ENCODE peak calls at places on chromosomes 12 and 14, in seven cellular contexts. M, S, U, J, G, E and R are unnamed samples. For H3K27me3, the result is how much of the 10 kb centered on the place peaks cover.

GRCh38 chr12:53696285-53696654 is 20.4 kb upstream of the ATP5MC2 start:
- DNase-seq in M (no peak), S (no peak), U (peak), J (no peak), G (peak), E (peak), R (peak)

GRCh38 chr12:123444396-123445026 is 8.0 kb upstream of the RILPL2 start:
- DNase-seq in M (no peak), S (no peak), U (no peak), J (no peak), G (peak), E (no peak), R (no peak)

GRCh38 chr14:92317511-92317910 is 5.5 kb upstream of the SLC24A4 start:
- DNase-seq in M (no peak), S (no peak), U (no peak), J (no peak), G (peak), E (no peak), R (no peak)

GRCh38 chr12:91191516-91192111 is 9.0 kb upstream of the DCN start:
- DNase-seq in M (no peak), S (no peak), U (no peak), J (no peak), G (no peak), E (no peak), R (no peak)

GRCh38 chr12:44852483-44852882 is 23.6 kb downstream of the NELL2 start:
- DNase-seq in M (no peak), S (no peak), U (peak), J (no peak), G (no peak), E (no peak), R (peak)

GRCh38 chr12:82708507-82708906 is 21.8 kb downstream of the TMTC2 start:
- DNase-seq in M (no peak), S (peak), U (no peak), J (no peak), G (no peak), E (no peak), R (no peak)

GRCh38 chr12:49397000-49397399 is 29.7 kb downstream of the SPATS2 start:
- DNase-seq in M (no peak), S (no peak), U (no peak), J (no peak), G (no peak), E (no peak), R (no peak)

GRCh38 chr14:51525705-51526104 is 126.0 kb upstream of the FRMD6 start:
- DNase-seq in M (no peak), S (no peak), U (no peak), J (no peak), G (no peak), E (no peak), R (no peak)

GRCh38 chr12:67377541-67377940 is 108.4 kb downstream of the CAND1 start:
- DNase-seq in M (no peak), S (no peak), U (no peak), J (no peak), G (no peak), E (no peak), R (peak)

GRCh38 chr12:7190268-7191055 is 976 bp downstream of the PEX5 start:
- DNase-seq in M (no peak), S (peak), U (no peak), J (peak), G (peak), E (peak), R (no peak)
- H3K27me3 ChIP-seq in M (under half), S (under half), U (under half), J (under half), G (under half), E (under half), R (under half)

GRCh38 chr12:20798561-20798960 is 11.9 kb upstream of the SLCO1B3 start:
- DNase-seq in M (no peak), S (no peak), U (no peak), J (no peak), G (peak), E (no peak), R (no peak)
- TF ChIP-seq CTCF in M (no peak), S (peak), U (peak), J (peak), G (peak), E (peak), R (no peak)

GRCh38 chr14:76405627-76406026 is 29.7 kb downstream of the ESRRB start:
- DNase-seq in M (no peak), S (no peak), U (no peak), J (no peak), G (no peak), E (no peak), R (no peak)

GRCh38 chr14:76412501-76412900 is 36.6 kb downstream of the ESRRB start:
- DNase-seq in M (no peak), S (no peak), U (no peak), J (no peak), G (no peak), E (no peak), R (no peak)

GRCh38 chr14:76413106-76413961 is 37.4 kb downstream of the ESRRB start:
- DNase-seq in M (no peak), S (no peak), U (no peak), J (no peak), G (no peak), E (no peak), R (no peak)

GRCh38 chr14:76408877-76409276 is 32.9 kb downstream of the ESRRB start:
- DNase-seq in M (no peak), S (no peak), U (no peak), J (no peak), G (no peak), E (no peak), R (no peak)

DNA sequence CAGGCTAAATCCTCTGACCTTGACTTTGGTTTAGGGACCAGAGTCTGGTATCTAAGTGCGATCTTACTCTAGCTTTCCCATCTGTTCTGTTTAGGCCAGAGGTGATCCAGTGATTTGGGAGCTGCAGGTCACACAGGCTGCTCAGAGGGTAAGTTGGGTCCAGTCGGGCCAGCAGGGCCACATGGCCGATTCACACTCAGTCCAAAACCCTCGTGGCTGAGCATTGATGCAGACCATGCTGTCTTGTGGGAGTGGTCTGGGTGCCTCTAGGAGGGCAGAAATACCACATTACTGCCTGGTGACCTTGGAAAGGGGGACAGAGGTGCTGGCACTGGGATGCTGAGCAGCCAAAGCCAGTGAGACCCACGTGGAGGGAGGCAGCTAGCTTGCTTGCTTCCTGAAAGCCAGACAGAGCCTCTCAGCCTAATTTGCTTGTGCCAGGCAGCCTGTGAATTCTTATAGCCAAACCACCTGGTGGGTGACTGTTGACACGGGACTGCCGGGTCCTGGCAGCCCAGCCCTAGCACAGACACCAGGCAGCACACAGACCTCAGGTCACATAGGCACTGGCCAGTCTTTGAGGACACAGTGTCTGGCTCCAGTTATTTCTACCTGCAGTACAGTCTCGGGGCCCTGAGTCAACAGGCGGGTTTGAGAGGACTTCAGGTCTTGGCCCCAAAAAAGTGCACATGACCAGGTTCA is 31.7 kb downstream of the ESRRB start:
- DNase-seq in M (no peak), S (no peak), U (no peak), J (no peak), G (no peak), E (peak), R (no peak)
- H3K27me3 ChIP-seq in M (under half), S (under half), U (under half), J (under half), G (under half), E (under half), R (under half)

DNA sequence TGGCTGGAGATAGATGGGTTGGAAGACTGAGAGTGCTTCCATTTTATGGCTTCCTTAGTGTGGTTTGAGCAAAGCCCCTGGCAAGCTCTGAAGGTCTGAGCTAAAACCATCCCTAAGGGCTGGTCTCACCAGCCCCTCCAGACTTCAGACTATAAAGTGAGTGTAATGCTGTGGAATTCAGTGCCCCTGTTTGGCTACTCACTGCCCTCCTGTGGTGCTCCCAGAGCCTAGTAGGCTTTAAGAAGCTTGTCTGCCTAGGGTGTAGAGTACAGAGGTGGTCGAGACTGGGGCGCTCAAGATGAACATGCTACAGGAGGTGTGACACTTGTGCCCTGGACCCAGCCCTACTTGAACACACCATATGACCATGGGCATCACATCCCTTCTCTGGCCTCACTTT is 246.7 kb upstream of the FKBP4 start:
- DNase-seq in M (no peak), S (no peak), U (no peak), J (no peak), G (no peak), E (no peak), R (no peak)
- TF ChIP-seq CTCF in M (no peak), S (no peak), U (no peak), J (no peak), G (no peak), E (no peak), R (no peak)

DNA sequence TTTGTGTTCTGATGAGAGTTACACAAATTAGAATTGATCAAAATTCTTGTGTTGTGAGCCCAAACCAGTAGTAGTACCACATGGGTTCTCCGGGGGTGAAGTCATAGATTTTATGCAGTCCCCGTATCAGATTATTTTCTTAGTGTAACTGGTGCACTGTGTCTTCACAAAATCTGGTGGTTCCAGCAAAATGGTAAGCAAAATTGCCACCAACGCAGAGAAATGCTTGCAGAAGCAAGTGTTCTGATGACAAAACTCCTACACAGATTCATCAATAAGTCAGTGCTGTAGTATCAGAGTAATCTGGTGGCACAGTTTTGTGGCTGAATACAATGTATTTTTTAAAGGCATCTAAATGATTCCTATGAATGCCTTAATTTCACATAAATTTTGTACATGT is 1.3 kb upstream of the CACNA2D4 start:
- DNase-seq in M (no peak), S (no peak), U (no peak), J (no peak), G (no peak), E (no peak), R (no peak)
- H3K27me3 ChIP-seq in M (under half), S (under half), U (under half), J (under half), G (under half), E (under half), R (under half)

DNA sequence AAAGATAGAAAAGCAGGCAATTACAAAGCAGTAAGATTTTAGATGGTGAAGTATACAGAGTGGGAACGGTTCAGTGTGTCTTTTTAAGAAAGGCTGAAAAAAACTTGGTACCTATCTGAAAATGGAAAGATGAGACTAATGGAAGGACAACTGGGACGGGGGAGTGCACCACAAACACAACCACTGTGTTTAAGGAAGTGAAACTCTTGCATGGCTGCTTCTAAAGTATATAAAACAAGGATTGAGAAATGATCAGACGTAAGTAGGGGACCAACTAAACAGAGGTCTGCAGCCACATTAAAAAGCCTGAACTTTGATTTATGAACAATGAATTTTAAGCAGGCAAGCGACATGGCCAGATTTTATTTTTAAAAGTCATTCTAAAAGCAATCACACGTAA is 328.6 kb downstream of the MDGA2 start:
- DNase-seq in M (no peak), S (no peak), U (no peak), J (no peak), G (no peak), E (no peak), R (no peak)
- TF ChIP-seq CTCF in M (no peak), S (no peak), U (no peak), J (no peak), G (no peak), E (no peak), R (no peak)